ENCODE peak calls at places on chromosomes 1 and 21, in ten cellular contexts. O is colonic mucosa; L is tibial artery; J is CD8-positive, alpha-beta T cell; Z is pancreas; G is fibroblast of the aortic adventitia; F is fibroblast of pulmonary artery; I is brain microvascular endothelial cell; U is AG10803; A is AG04450. K is an unnamed sample.

GRCh38 chr1:243917177-243917862 is 67.3 kb upstream of the AKT3 start:
- DNase-seq in O (peak), L (no peak), J (no peak), Z (peak), G (peak), F (peak), I (peak), U (peak), A (peak), K (peak)

GRCh38 chr1:235532350-235532749 is 28.1 kb upstream of the B3GALNT2 start:
- DNase-seq in O (no peak), L (no peak), J (no peak), Z (no peak), G (peak), F (peak), I (peak), U (peak), A (no peak), K (no peak)

GRCh38 chr1:39886757-39887231 is 3.5 kb upstream of the TRIT1 start:
- DNase-seq in O (no peak), L (no peak), J (no peak), Z (no peak), G (no peak), F (no peak), I (no peak), U (peak), A (no peak), K (no peak)

GRCh38 chr1:107683198-107683657 is 281.8 kb downstream of the VAV3 start:
- DNase-seq in O (peak), L (no peak), J (no peak), Z (no peak), G (no peak), F (no peak), I (no peak), U (no peak), A (no peak), K (no peak)

GRCh38 chr1:243818978-243819377 is 31.1 kb downstream of the AKT3 start:
- DNase-seq in O (no peak), L (peak), J (no peak), Z (no peak), G (no peak), F (no peak), I (no peak), U (no peak), A (no peak), K (no peak)

GRCh38 chr1:223444411-223444810 is 51.2 kb downstream of the CCDC185 start:
- DNase-seq in O (no peak), L (no peak), J (no peak), Z (no peak), G (no peak), F (no peak), I (no peak), U (no peak), A (no peak), K (no peak)

GRCh38 chr1:236815941-236816340 is 20.8 kb downstream of the MTR start:
- DNase-seq in O (no peak), L (no peak), J (no peak), Z (no peak), G (no peak), F (no peak), I (no peak), U (no peak), A (no peak), K (no peak)

GRCh38 chr1:217528271-217528670 is 102.6 kb downstream of the GPATCH2 start:
- DNase-seq in O (no peak), L (no peak), J (no peak), Z (no peak), G (peak), F (peak), I (peak), U (peak), A (peak), K (no peak)

GRCh38 chr21:17688912-17689874 is 76.5 kb upstream of the BTG3 start:
- DNase-seq in O (peak), L (no peak), J (peak), Z (peak), G (peak), F (peak), I (peak), U (no peak), A (no peak), K (peak)

GRCh38 chr1:160167580-160167979 is 16.2 kb downstream of the ATP1A4 start:
- DNase-seq in O (no peak), L (no peak), J (no peak), Z (no peak), G (no peak), F (no peak), I (no peak), U (no peak), A (no peak), K (no peak)

GRCh38 chr1:203480525-203481084 is 5.0 kb downstream of the PRELP start:
- DNase-seq in O (peak), L (peak), J (peak), Z (peak), G (peak), F (peak), I (peak), U (peak), A (peak), K (peak)

GRCh38 chr1:47722909-47723580 is 274.1 kb downstream of the TRABD2B start:
- DNase-seq in O (peak), L (no peak), J (no peak), Z (no peak), G (no peak), F (no peak), I (no peak), U (no peak), A (no peak), K (no peak)

GRCh38 chr21:45330075-45330781 is 42.5 kb upstream of the POFUT2 start:
- DNase-seq in O (no peak), L (peak), J (no peak), Z (peak), G (peak), F (peak), I (peak), U (peak), A (peak), K (peak)

GRCh38 chr1:222167896-222168295 is 380.0 kb downstream of the HHIPL2 start:
- DNase-seq in O (no peak), L (no peak), J (no peak), Z (no peak), G (peak), F (peak), I (no peak), U (no peak), A (no peak), K (no peak)

GRCh38 chr1:43477716-43478115 is 24.0 kb upstream of the HYI start:
- DNase-seq in O (no peak), L (no peak), J (no peak), Z (no peak), G (no peak), F (no peak), I (no peak), U (no peak), A (no peak), K (no peak)

GRCh38 chr21:19322360-19322759 is 918.8 kb upstream of the TMPRSS15 start:
- DNase-seq in O (no peak), L (no peak), J (no peak), Z (no peak), G (no peak), F (peak), I (no peak), U (no peak), A (no peak), K (no peak)

GRCh38 chr1:96416690-96417444 is 304.7 kb upstream of the PTBP2 start:
- DNase-seq in O (no peak), L (no peak), J (no peak), Z (no peak), G (peak), F (peak), I (no peak), U (no peak), A (no peak), K (no peak)

GRCh38 chr1:186482661-186483255 is 21.8 kb upstream of the PDC start:
- DNase-seq in O (peak), L (peak), J (peak), Z (peak), G (peak), F (peak), I (peak), U (peak), A (peak), K (peak)

GRCh38 chr21:43923391-43923790 is 58.4 kb downstream of the AGPAT3 start:
- DNase-seq in O (no peak), L (no peak), J (no peak), Z (peak), G (no peak), F (no peak), I (no peak), U (peak), A (no peak), K (no peak)

GRCh38 chr1:14733053-14733778 is 134.7 kb downstream of the KAZN start:
- DNase-seq in O (no peak), L (no peak), J (no peak), Z (peak), G (peak), F (no peak), I (no peak), U (peak), A (no peak), K (peak)

GRCh38 chr1:183106166-183106565 is 79.9 kb upstream of the LAMC2 start:
- DNase-seq in O (no peak), L (no peak), J (no peak), Z (no peak), G (no peak), F (no peak), I (no peak), U (no peak), A (peak), K (no peak)

GRCh38 chr1:70360321-70360720 is 5.8 kb upstream of the ANKRD13C start:
- DNase-seq in O (no peak), L (no peak), J (no peak), Z (no peak), G (no peak), F (no peak), I (no peak), U (no peak), A (no peak), K (no peak)

GRCh38 chr1:214831956-214832355 is 229.0 kb downstream of the CENPF start:
- DNase-seq in O (no peak), L (no peak), J (no peak), Z (no peak), G (no peak), F (no peak), I (no peak), U (no peak), A (no peak), K (no peak)

GRCh38 chr1:102628008-102628736 is 480.1 kb downstream of the COL11A1 start:
- DNase-seq in O (no peak), L (no peak), J (no peak), Z (no peak), G (no peak), F (no peak), I (peak), U (no peak), A (no peak), K (no peak)

GRCh38 chr1:85681087-85681486 is 27.1 kb downstream of the ZNHIT6 start:
- DNase-seq in O (no peak), L (no peak), J (no peak), Z (no peak), G (peak), F (peak), I (peak), U (peak), A (no peak), K (peak)

GRCh38 chr1:91693542-91693941 is 192.4 kb downstream of the TGFBR3 start:
- DNase-seq in O (no peak), L (peak), J (no peak), Z (peak), G (peak), F (peak), I (no peak), U (peak), A (no peak), K (no peak)

GRCh38 chr1:44048816-44049215 is 17.6 kb upstream of the SLC6A9 start:
- DNase-seq in O (no peak), L (no peak), J (no peak), Z (no peak), G (peak), F (peak), I (peak), U (no peak), A (no peak), K (no peak)

GRCh38 chr1:207920481-207921050 is 9.6 kb upstream of the CD34 start:
- DNase-seq in O (no peak), L (no peak), J (no peak), Z (no peak), G (peak), F (no peak), I (no peak), U (peak), A (no peak), K (no peak)

GRCh38 chr1:59703226-59703917 is 111.4 kb upstream of the HOOK1 start:
- DNase-seq in O (no peak), L (peak), J (no peak), Z (no peak), G (peak), F (peak), I (peak), U (peak), A (no peak), K (peak)

GRCh38 chr1:204203206-204203767 is 7.0 kb upstream of the KISS1 start:
- DNase-seq in O (no peak), L (peak), J (no peak), Z (no peak), G (no peak), F (no peak), I (no peak), U (no peak), A (no peak), K (no peak)

GRCh38 chr1:206633708-206634121 is 1.6 kb upstream of the DYRK3 start:
- DNase-seq in O (no peak), L (no peak), J (no peak), Z (no peak), G (peak), F (peak), I (peak), U (peak), A (peak), K (peak)

GRCh38 chr1:9825101-9826074 is 1.6 kb upstream of the CLSTN1 start:
- DNase-seq in O (peak), L (peak), J (peak), Z (peak), G (peak), F (peak), I (peak), U (peak), A (no peak), K (peak)

GRCh38 chr1:19957779-19958178 is 21.6 kb downstream of the PLA2G2A start:
- DNase-seq in O (no peak), L (no peak), J (no peak), Z (no peak), G (no peak), F (no peak), I (no peak), U (no peak), A (no peak), K (no peak)
- TF ChIP-seq CTCF in O (no peak), L (no peak), J (no peak), Z (no peak), G (no peak), F (peak), I (peak), U (no peak), A (no peak), K (peak)

GRCh38 chr1:145871994-145872411 is 13.1 kb upstream of the PIAS3 start:
- DNase-seq in O (no peak), L (peak), J (peak), Z (no peak), G (peak), F (peak), I (no peak), U (peak), A (no peak), K (no peak)
- H3K4me3 ChIP-seq in O (peak), L (peak), J (peak), Z (no peak), G (peak), F (peak), I (peak), U (peak), A (peak), K (peak)

GRCh38 chr1:25026757-25027450 is 96.8 kb upstream of the RUNX3 start:
- DNase-seq in O (no peak), L (no peak), J (no peak), Z (no peak), G (no peak), F (no peak), I (no peak), U (no peak), A (no peak), K (no peak)
- TF ChIP-seq CTCF in O (no peak), L (no peak), J (no peak), Z (no peak), G (no peak), F (no peak), I (peak), U (no peak), A (no peak), K (no peak)

GRCh38 chr1:156910309-156910782 is 10.1 kb upstream of the LRRC71 start:
- DNase-seq in O (peak), L (no peak), J (peak), Z (peak), G (no peak), F (peak), I (no peak), U (no peak), A (no peak), K (no peak)
- H3K4me3 ChIP-seq in O (no peak), L (no peak), J (no peak), Z (no peak), G (no peak), F (no peak), I (no peak), U (no peak), A (no peak), K (no peak)

DNA sequence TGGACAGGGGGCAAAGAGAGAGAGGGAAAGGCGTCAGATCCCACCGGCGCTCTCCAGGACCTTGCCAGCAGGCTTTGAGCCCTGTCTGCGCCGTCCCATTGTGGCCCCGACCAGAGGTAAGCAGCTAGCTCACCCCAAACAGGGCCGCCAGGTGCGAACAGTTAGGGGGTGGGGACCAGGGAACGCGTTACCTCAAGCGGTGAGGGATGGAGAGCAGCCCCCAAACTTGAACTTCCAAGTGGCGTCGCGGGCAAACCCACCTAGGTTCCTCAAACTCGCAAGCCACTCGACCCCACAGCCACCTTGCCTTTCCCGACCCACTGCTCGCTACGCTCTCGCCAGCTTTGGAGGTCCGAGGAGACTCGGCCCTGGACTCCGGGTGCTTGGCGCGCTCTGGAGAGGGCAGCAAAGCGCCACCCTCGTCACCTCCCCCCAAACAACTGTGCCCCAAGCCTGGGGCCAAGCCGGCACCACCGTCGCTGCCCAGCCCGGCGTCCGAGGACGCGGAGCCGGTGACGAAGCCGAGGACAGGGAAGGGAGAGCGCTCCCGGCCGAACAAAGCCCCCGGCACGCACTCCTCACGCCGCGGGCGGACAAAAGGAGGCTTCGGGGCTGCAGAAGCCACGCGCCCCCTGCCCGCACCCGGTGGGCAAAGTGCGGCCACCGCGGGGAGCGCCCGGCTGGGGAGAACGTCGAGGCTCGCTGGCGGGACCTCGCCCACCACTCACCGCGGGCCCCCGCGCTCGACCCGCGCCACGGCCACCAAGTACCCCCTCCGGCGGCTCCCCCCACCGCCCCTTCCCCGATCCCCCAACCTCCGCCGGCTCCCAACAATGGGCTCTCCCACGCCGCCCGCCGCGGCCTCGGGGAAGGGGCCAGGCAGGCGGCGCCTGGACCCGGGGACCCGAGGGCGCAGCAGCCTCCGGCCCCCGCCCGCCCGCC is 984 bp downstream of the SSBP3 start:
- DNase-seq in O (no peak), L (no peak), J (no peak), Z (peak), G (no peak), F (no peak), I (no peak), U (no peak), A (no peak), K (no peak)
- TF ChIP-seq CTCF in O (no peak), L (no peak), J (no peak), Z (no peak), G (no peak), F (no peak), I (no peak), U (no peak), A (no peak), K (no peak)

GRCh38 chr1:156062189-156062588 is 1.2 kb downstream of the RAB25 start:
- DNase-seq in O (peak), L (no peak), J (no peak), Z (no peak), G (no peak), F (no peak), I (peak), U (no peak), A (no peak), K (no peak)
- H3K4me3 ChIP-seq in O (peak), L (no peak), J (no peak), Z (peak), G (no peak), F (no peak), I (no peak), U (no peak), A (no peak), K (no peak)

DNA sequence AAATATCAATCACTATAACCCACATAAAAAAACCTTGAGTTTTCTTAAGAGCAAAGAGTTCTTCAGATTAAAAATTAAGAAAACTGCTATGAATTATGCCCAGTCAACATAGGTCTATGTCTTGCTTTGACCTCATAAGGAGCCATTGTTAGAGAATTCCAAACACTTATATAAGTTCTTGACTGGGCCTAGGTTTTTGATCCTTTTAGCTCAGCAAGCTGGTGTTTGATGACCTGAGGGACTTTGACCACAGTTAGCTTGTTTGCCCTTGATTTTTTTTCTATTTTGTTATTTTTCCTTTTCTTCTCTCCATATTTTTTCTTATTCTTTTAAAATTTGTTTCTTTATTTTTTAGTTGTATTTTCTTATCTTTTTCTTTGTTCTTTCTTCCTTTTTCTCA is 122.3 kb downstream of the RHOU start:
- DNase-seq in O (no peak), L (no peak), J (no peak), Z (no peak), G (no peak), F (no peak), I (no peak), U (no peak), A (no peak), K (no peak)
- TF ChIP-seq CTCF in O (no peak), L (no peak), J (no peak), Z (no peak), G (no peak), F (no peak), I (no peak), U (no peak), A (no peak), K (no peak)

K was measured in astrocyte of the cerebellum.